ENCODE peak calls at places on chromosome 9, in five cellular contexts. One of them, this sample, is unnamed.

GRCh38 chr9:83714316-83714715 is 6.6 kb upstream of the UBQLN1 start:
- DNase-seq in retinal pigment epithelial cell: no peak
- DNase-seq in pancreas: no peak
- DNase-seq in heart left ventricle: no peak
- DNase-seq in choroid plexus epithelial cell: peak
- DNase-seq in this sample: peak

GRCh38 chr9:78369644-78370219 is 72.8 kb downstream of the PSAT1 start:
- DNase-seq in retinal pigment epithelial cell: no peak
- DNase-seq in pancreas: peak
- DNase-seq in heart left ventricle: peak
- DNase-seq in choroid plexus epithelial cell: peak
- DNase-seq in this sample: peak

GRCh38 chr9:2919347-2919746 is 75.5 kb upstream of the PUM3 start:
- DNase-seq in retinal pigment epithelial cell: no peak
- DNase-seq in pancreas: no peak
- DNase-seq in heart left ventricle: no peak
- DNase-seq in choroid plexus epithelial cell: peak
- DNase-seq in this sample: peak

GRCh38 chr9:108290839-108291585 is 564.8 kb downstream of the ACTL7B start:
- DNase-seq in retinal pigment epithelial cell: no peak
- DNase-seq in pancreas: no peak
- DNase-seq in heart left ventricle: no peak
- DNase-seq in choroid plexus epithelial cell: no peak
- DNase-seq in this sample: no peak

GRCh38 chr9:113625456-113625855 is 161.9 kb downstream of the RGS3 start:
- DNase-seq in retinal pigment epithelial cell: no peak
- DNase-seq in pancreas: no peak
- DNase-seq in heart left ventricle: no peak
- DNase-seq in choroid plexus epithelial cell: no peak
- DNase-seq in this sample: no peak

GRCh38 chr9:7780261-7780988 is 19.2 kb downstream of the DMAC1 start:
- DNase-seq in retinal pigment epithelial cell: no peak
- DNase-seq in pancreas: no peak
- DNase-seq in heart left ventricle: no peak
- DNase-seq in choroid plexus epithelial cell: peak
- DNase-seq in this sample: peak

GRCh38 chr9:129235931-129236331 is 57.9 kb upstream of the IER5L start:
- DNase-seq in retinal pigment epithelial cell: no peak
- DNase-seq in pancreas: peak
- DNase-seq in heart left ventricle: peak
- DNase-seq in choroid plexus epithelial cell: no peak
- DNase-seq in this sample: no peak

GRCh38 chr9:764105-764524 is 77.4 kb upstream of the DMRT1 start:
- DNase-seq in retinal pigment epithelial cell: no peak
- DNase-seq in pancreas: peak
- DNase-seq in heart left ventricle: peak
- DNase-seq in choroid plexus epithelial cell: peak
- DNase-seq in this sample: peak

GRCh38 chr9:113597390-113598241 is 134.1 kb downstream of the RGS3 start:
- DNase-seq in retinal pigment epithelial cell: no peak
- DNase-seq in pancreas: no peak
- DNase-seq in heart left ventricle: no peak
- DNase-seq in choroid plexus epithelial cell: no peak
- DNase-seq in this sample: no peak

GRCh38 chr9:78863531-78863930 is 566.6 kb downstream of the PSAT1 start:
- DNase-seq in retinal pigment epithelial cell: no peak
- DNase-seq in pancreas: no peak
- DNase-seq in heart left ventricle: no peak
- DNase-seq in choroid plexus epithelial cell: peak
- DNase-seq in this sample: no peak

GRCh38 chr9:95822583-95823431 is 52.7 kb upstream of the ERCC6L2 start:
- DNase-seq in retinal pigment epithelial cell: peak
- DNase-seq in pancreas: no peak
- DNase-seq in heart left ventricle: no peak
- DNase-seq in choroid plexus epithelial cell: peak
- DNase-seq in this sample: peak

GRCh38 chr9:35907732-35908483 is 1.4 kb upstream of the SPAAR start:
- DNase-seq in retinal pigment epithelial cell: peak
- DNase-seq in pancreas: peak
- DNase-seq in heart left ventricle: peak
- DNase-seq in choroid plexus epithelial cell: peak
- DNase-seq in this sample: peak

GRCh38 chr9:108934323-108934885 is at the start of gene ABITRAM:
- DNase-seq in retinal pigment epithelial cell: peak
- DNase-seq in pancreas: peak
- DNase-seq in heart left ventricle: peak
- DNase-seq in choroid plexus epithelial cell: peak
- DNase-seq in this sample: peak

GRCh38 chr9:98603821-98604383 is 104.8 kb downstream of the GABBR2 start:
- DNase-seq in retinal pigment epithelial cell: no peak
- DNase-seq in pancreas: no peak
- DNase-seq in heart left ventricle: no peak
- DNase-seq in choroid plexus epithelial cell: no peak
- DNase-seq in this sample: peak

GRCh38 chr9:18890372-18890771 is 142.6 kb downstream of the SAXO1 start:
- DNase-seq in retinal pigment epithelial cell: peak
- DNase-seq in pancreas: no peak
- DNase-seq in heart left ventricle: no peak
- DNase-seq in choroid plexus epithelial cell: peak
- DNase-seq in this sample: peak

GRCh38 chr9:133683494-133684460 is 47.6 kb downstream of the DBH start:
- DNase-seq in retinal pigment epithelial cell: no peak
- DNase-seq in pancreas: peak
- DNase-seq in heart left ventricle: peak
- DNase-seq in choroid plexus epithelial cell: peak
- DNase-seq in this sample: no peak

GRCh38 chr9:129908846-129909245 is 73.6 kb downstream of the USP20 start:
- DNase-seq in retinal pigment epithelial cell: no peak
- DNase-seq in pancreas: no peak
- DNase-seq in heart left ventricle: no peak
- DNase-seq in choroid plexus epithelial cell: no peak
- DNase-seq in this sample: no peak

GRCh38 chr9:84667571-84668203 is 1.8 kb upstream of the NTRK2 start:
- DNase-seq in retinal pigment epithelial cell: no peak
- DNase-seq in pancreas: no peak
- DNase-seq in heart left ventricle: no peak
- DNase-seq in choroid plexus epithelial cell: peak
- DNase-seq in this sample: peak

GRCh38 chr9:26292943-26293342 is 599.7 kb downstream of the CAAP1 start:
- DNase-seq in retinal pigment epithelial cell: peak
- DNase-seq in pancreas: no peak
- DNase-seq in heart left ventricle: no peak
- DNase-seq in choroid plexus epithelial cell: peak
- DNase-seq in this sample: peak

GRCh38 chr9:97322105-97322504 is 14.6 kb downstream of the CCDC180 start:
- DNase-seq in retinal pigment epithelial cell: no peak
- DNase-seq in pancreas: no peak
- DNase-seq in heart left ventricle: no peak
- DNase-seq in choroid plexus epithelial cell: no peak
- DNase-seq in this sample: no peak

GRCh38 chr9:6802926-6803325 is 45.2 kb downstream of the KDM4C start:
- DNase-seq in retinal pigment epithelial cell: no peak
- DNase-seq in pancreas: no peak
- DNase-seq in heart left ventricle: no peak
- DNase-seq in choroid plexus epithelial cell: no peak
- DNase-seq in this sample: no peak

GRCh38 chr9:113960748-113961147 is 84.6 kb downstream of the ZNF618 start:
- DNase-seq in retinal pigment epithelial cell: no peak
- DNase-seq in pancreas: no peak
- DNase-seq in heart left ventricle: no peak
- DNase-seq in choroid plexus epithelial cell: no peak
- DNase-seq in this sample: no peak

GRCh38 chr9:98095401-98095800 is 23.6 kb downstream of the TRIM14 start:
- DNase-seq in retinal pigment epithelial cell: no peak
- DNase-seq in pancreas: no peak
- DNase-seq in heart left ventricle: no peak
- DNase-seq in choroid plexus epithelial cell: no peak
- DNase-seq in this sample: no peak

GRCh38 chr9:121383715-121384114 is 13.7 kb upstream of the STOM start:
- DNase-seq in retinal pigment epithelial cell: no peak
- DNase-seq in pancreas: no peak
- DNase-seq in heart left ventricle: no peak
- DNase-seq in choroid plexus epithelial cell: no peak
- DNase-seq in this sample: no peak

GRCh38 chr9:108272350-108272899 is 583.4 kb downstream of the ACTL7B start:
- DNase-seq in retinal pigment epithelial cell: no peak
- DNase-seq in pancreas: no peak
- DNase-seq in heart left ventricle: peak
- DNase-seq in choroid plexus epithelial cell: peak
- DNase-seq in this sample: peak

GRCh38 chr9:70964861-70965260 is 156.6 kb downstream of the TRPM3 start:
- DNase-seq in retinal pigment epithelial cell: no peak
- DNase-seq in pancreas: no peak
- DNase-seq in heart left ventricle: no peak
- DNase-seq in choroid plexus epithelial cell: no peak
- DNase-seq in this sample: peak

GRCh38 chr9:125663127-125663526 is 43.9 kb downstream of the MAPKAP1 start:
- DNase-seq in retinal pigment epithelial cell: no peak
- DNase-seq in pancreas: no peak
- DNase-seq in heart left ventricle: no peak
- DNase-seq in choroid plexus epithelial cell: peak
- DNase-seq in this sample: peak

GRCh38 chr9:81522721-81523551 is 166.4 kb downstream of the TLE1 start:
- DNase-seq in retinal pigment epithelial cell: no peak
- DNase-seq in pancreas: no peak
- DNase-seq in heart left ventricle: no peak
- DNase-seq in choroid plexus epithelial cell: peak
- DNase-seq in this sample: peak

GRCh38 chr9:95373069-95373681 is 55.7 kb upstream of the FANCC start:
- DNase-seq in retinal pigment epithelial cell: no peak
- DNase-seq in pancreas: no peak
- DNase-seq in heart left ventricle: no peak
- DNase-seq in choroid plexus epithelial cell: no peak
- DNase-seq in this sample: no peak

GRCh38 chr9:128587453-128587852 is 35.1 kb downstream of the SPTAN1 start:
- DNase-seq in retinal pigment epithelial cell: no peak
- DNase-seq in pancreas: no peak
- DNase-seq in heart left ventricle: no peak
- DNase-seq in choroid plexus epithelial cell: no peak
- DNase-seq in this sample: no peak

DNA sequence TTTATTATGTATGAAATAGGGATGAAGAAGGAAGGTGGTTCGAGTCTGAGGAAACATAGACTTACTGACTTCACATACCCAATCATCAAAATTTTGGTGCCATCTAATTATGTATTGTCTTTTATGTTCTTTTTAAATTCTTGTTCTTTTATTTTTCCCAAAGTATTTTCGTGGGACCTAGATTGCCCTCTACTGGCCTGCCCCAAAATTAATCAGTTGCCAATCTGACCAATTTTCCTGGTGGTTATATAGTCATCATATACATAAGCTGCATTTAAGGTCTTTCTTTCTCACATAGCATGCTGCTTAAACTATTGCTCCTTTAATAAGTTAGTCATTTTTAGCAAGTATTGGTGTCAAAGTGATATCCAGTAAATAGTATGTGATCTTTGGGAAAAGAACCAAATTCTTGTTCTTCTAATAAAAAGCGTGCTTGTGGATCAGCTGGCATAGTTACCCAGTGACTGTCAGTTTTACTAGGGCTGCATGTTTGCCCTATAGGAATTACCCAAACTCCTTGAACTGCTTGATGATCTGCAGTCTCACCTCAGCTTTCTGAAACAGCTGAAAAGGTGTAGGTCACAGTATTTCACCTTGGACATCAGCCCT is 223.5 kb downstream of the SH3GL2 start:
- DNase-seq in retinal pigment epithelial cell: no peak
- DNase-seq in pancreas: no peak
- DNase-seq in heart left ventricle: no peak
- DNase-seq in choroid plexus epithelial cell: peak
- DNase-seq in this sample: peak
- TF ChIP-seq CTCF in retinal pigment epithelial cell: peak
- TF ChIP-seq CTCF in pancreas: no peak
- TF ChIP-seq CTCF in heart left ventricle: peak
- TF ChIP-seq CTCF in choroid plexus epithelial cell: peak
- TF ChIP-seq CTCF in this sample: peak

GRCh38 chr9:136666364-136667216 is 3.9 kb downstream of the EGFL7 start:
- DNase-seq in retinal pigment epithelial cell: no peak
- DNase-seq in pancreas: no peak
- DNase-seq in heart left ventricle: no peak
- DNase-seq in choroid plexus epithelial cell: no peak
- DNase-seq in this sample: no peak

GRCh38 chr9:136667940-136668760 is 5.4 kb downstream of the EGFL7 start:
- DNase-seq in retinal pigment epithelial cell: no peak
- DNase-seq in pancreas: no peak
- DNase-seq in heart left ventricle: no peak
- DNase-seq in choroid plexus epithelial cell: no peak
- DNase-seq in this sample: no peak

GRCh38 chr9:136668983-136669790 is 6.5 kb downstream of the EGFL7 start:
- DNase-seq in retinal pigment epithelial cell: no peak
- DNase-seq in pancreas: no peak
- DNase-seq in heart left ventricle: no peak
- DNase-seq in choroid plexus epithelial cell: no peak
- DNase-seq in this sample: no peak

GRCh38 chr9:136665704-136666363 is 3.1 kb downstream of the EGFL7 start:
- DNase-seq in retinal pigment epithelial cell: no peak
- DNase-seq in pancreas: no peak
- DNase-seq in heart left ventricle: no peak
- DNase-seq in choroid plexus epithelial cell: no peak
- DNase-seq in this sample: no peak

DNA sequence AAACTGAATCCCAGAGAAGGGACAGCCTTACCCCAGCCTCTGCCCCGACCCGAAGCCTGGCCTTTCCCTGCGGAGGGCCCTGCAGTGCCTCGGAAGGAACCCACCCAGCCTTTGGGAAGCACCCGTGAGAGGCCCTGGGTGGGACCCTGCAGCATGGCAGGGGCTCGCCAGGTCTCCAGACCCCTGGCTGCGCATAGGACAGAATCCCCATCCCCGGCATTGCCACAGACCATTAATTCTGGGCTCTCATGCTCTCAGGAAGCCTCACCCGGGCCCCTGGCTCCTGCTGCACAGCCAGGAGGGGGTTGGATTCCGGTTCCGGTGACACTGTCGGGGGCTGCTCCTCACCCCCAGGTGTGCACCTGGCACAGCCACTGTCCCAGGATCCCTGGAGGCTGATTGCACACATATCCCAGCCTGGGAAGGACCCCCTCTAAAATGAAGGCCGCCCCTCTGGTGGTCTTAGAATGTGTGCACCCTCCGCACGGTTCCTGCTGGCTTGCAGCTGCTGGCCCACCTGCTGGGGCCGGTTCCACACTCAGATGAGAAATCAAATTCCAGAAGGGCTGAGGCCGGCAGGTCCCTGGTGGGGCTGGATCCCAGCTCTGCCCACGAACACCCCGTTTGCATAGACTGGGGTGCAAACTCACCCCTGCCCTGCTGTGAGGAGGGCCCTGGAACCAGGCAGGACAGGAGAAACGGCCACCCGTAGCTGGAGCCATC is 4.7 kb downstream of the EGFL7 start:
- DNase-seq in retinal pigment epithelial cell: no peak
- DNase-seq in pancreas: no peak
- DNase-seq in heart left ventricle: no peak
- DNase-seq in choroid plexus epithelial cell: no peak
- DNase-seq in this sample: no peak
- H3K4me3 ChIP-seq in retinal pigment epithelial cell: no peak
- H3K4me3 ChIP-seq in pancreas: no peak
- H3K4me3 ChIP-seq in heart left ventricle: peak
- H3K4me3 ChIP-seq in choroid plexus epithelial cell: no peak
- H3K4me3 ChIP-seq in this sample: no peak

GRCh38 chr9:115118471-115119156 is 657 bp upstream of the TNC start:
- DNase-seq in retinal pigment epithelial cell: peak
- DNase-seq in pancreas: peak
- DNase-seq in heart left ventricle: peak
- DNase-seq in choroid plexus epithelial cell: peak
- DNase-seq in this sample: peak
- TF ChIP-seq CTCF in retinal pigment epithelial cell: no peak
- TF ChIP-seq CTCF in pancreas: no peak
- TF ChIP-seq CTCF in heart left ventricle: no peak
- TF ChIP-seq CTCF in choroid plexus epithelial cell: no peak
- TF ChIP-seq CTCF in this sample: no peak

GRCh38 chr9:89495824-89496555 is 1.9 kb downstream of the SEMA4D start:
- DNase-seq in retinal pigment epithelial cell: no peak
- DNase-seq in pancreas: no peak
- DNase-seq in heart left ventricle: no peak
- DNase-seq in choroid plexus epithelial cell: no peak
- DNase-seq in this sample: no peak
- H3K4me3 ChIP-seq in retinal pigment epithelial cell: no peak
- H3K4me3 ChIP-seq in pancreas: no peak
- H3K4me3 ChIP-seq in heart left ventricle: peak
- H3K4me3 ChIP-seq in choroid plexus epithelial cell: no peak
- H3K4me3 ChIP-seq in this sample: no peak